ENCODE peak calls at places on chromosomes 1 and 21, in ten cellular contexts. M is fibroblast of mammary gland; Z is IMR-90; W is uterus; D is CD4-positive, alpha-beta memory T cell; Q is K562; U is lower lobe of right lung; G is cardiac muscle cell; O is keratinocyte; J is adipocyte. A is an unnamed sample.

GRCh38 chr1:217244946-217245345 is 385.9 kb downstream of the GPATCH2 start:
- DNase-seq in U (no peak), Z (no peak), W (no peak), G (peak), M (peak), Q (no peak), O (no peak), D (no peak), J (no peak), A (no peak)

GRCh38 chr1:29029652-29030051 is 94.1 kb downstream of the TMEM200B start:
- DNase-seq in G (no peak), Z (no peak), M (no peak), O (no peak), D (no peak), W (no peak), J (no peak), Q (no peak), U (no peak), A (no peak)

GRCh38 chr1:28966617-28967016 is 52.2 kb downstream of the EPB41 start:
- DNase-seq in U (no peak), O (no peak), Z (no peak), J (no peak), D (no peak), M (no peak), G (no peak), W (no peak), Q (no peak), A (no peak)

GRCh38 chr1:111837398-111837797 is 81.7 kb downstream of the DDX20 start:
- DNase-seq in Q (no peak), W (no peak), G (no peak), U (no peak), J (no peak), D (no peak), Z (no peak), M (no peak), O (no peak), A (no peak)

GRCh38 chr1:221910222-221910621 is 168.3 kb upstream of the DUSP10 start:
- DNase-seq in Z (no peak), U (no peak), M (no peak), O (no peak), J (peak), W (no peak), D (no peak), Q (no peak), G (no peak), A (no peak)

GRCh38 chr1:185853739-185854138 is 119.5 kb downstream of the HMCN1 start:
- DNase-seq in U (no peak), J (peak), Q (no peak), W (no peak), M (peak), G (peak), O (no peak), D (no peak), Z (peak), A (peak)

GRCh38 chr1:204556458-204557052 is 40.3 kb downstream of the MDM4 start:
- DNase-seq in M (no peak), O (no peak), W (no peak), D (no peak), J (no peak), G (no peak), Q (no peak), Z (peak), U (no peak), A (no peak)

GRCh38 chr1:37717631-37718030 is 25.3 kb downstream of the CDCA8 start:
- DNase-seq in W (no peak), Q (no peak), G (no peak), J (no peak), U (no peak), O (no peak), Z (no peak), M (no peak), D (no peak), A (no peak)

GRCh38 chr1:164602142-164602429 is 43.1 kb downstream of the PBX1 start:
- DNase-seq in G (no peak), J (no peak), O (no peak), D (no peak), Z (no peak), U (peak), M (no peak), W (no peak), Q (no peak), A (no peak)

GRCh38 chr1:214026985-214027384 is 39.2 kb downstream of the PROX1 start:
- DNase-seq in O (no peak), Z (no peak), W (no peak), J (no peak), U (no peak), G (no peak), M (no peak), Q (no peak), D (no peak), A (no peak)

GRCh38 chr21:45467221-45467779 is 62.3 kb downstream of the COL18A1 start:
- DNase-seq in U (no peak), W (no peak), J (no peak), Z (no peak), G (no peak), D (no peak), Q (no peak), M (no peak), O (no peak), A (no peak)

GRCh38 chr1:201903135-201903534 is 14.4 kb downstream of the SHISA4 start:
- DNase-seq in O (no peak), Q (no peak), D (no peak), G (peak), M (peak), Z (peak), J (peak), W (peak), U (no peak), A (no peak)

GRCh38 chr1:93715529-93716126 is 34.0 kb upstream of the BCAR3 start:
- DNase-seq in D (no peak), G (no peak), O (no peak), J (no peak), U (no peak), Q (no peak), Z (peak), M (no peak), W (no peak), A (no peak)

GRCh38 chr1:86227026-86227425 is 70.5 kb upstream of the COL24A1 start:
- DNase-seq in W (no peak), G (peak), U (no peak), O (no peak), M (no peak), Z (no peak), D (no peak), Q (no peak), J (no peak), A (no peak)

GRCh38 chr1:152566681-152567080 is at the start of gene LCE3E:
- DNase-seq in O (peak), D (no peak), W (no peak), J (no peak), M (no peak), G (no peak), U (no peak), Z (no peak), Q (no peak), A (no peak)

GRCh38 chr1:200179126-200179780 is 151.7 kb downstream of the NR5A2 start:
- DNase-seq in J (peak), M (peak), O (no peak), Q (no peak), G (no peak), W (no peak), U (no peak), D (no peak), Z (peak), A (peak)

GRCh38 chr1:66623812-66624211 is 89.9 kb downstream of the SGIP1 start:
- DNase-seq in M (peak), W (no peak), U (no peak), J (peak), Q (no peak), D (no peak), O (no peak), G (peak), Z (peak), A (peak)

GRCh38 chr1:12637693-12638092 is 6.2 kb upstream of the AADACL4 start:
- DNase-seq in G (no peak), J (no peak), U (peak), W (no peak), O (no peak), Z (no peak), M (no peak), D (no peak), Q (no peak), A (no peak)

GRCh38 chr1:234683856-234684632 is 74.1 kb upstream of the IRF2BP2 start:
- DNase-seq in M (peak), D (no peak), W (peak), Z (peak), O (no peak), G (peak), Q (no peak), J (peak), U (peak), A (peak)

GRCh38 chr1:177209357-177209756 is 38.6 kb downstream of the BRINP2 start:
- DNase-seq in G (peak), O (peak), U (peak), Q (no peak), D (no peak), M (peak), J (peak), W (peak), Z (peak), A (peak)

GRCh38 chr1:175002910-175003517 is 3.3 kb downstream of the CACYBP start:
- DNase-seq in J (no peak), G (no peak), Q (no peak), O (no peak), M (peak), U (no peak), W (no peak), D (no peak), Z (no peak), A (no peak)

GRCh38 chr1:228162286-228163003 is 3.2 kb upstream of the IBA57 start:
- DNase-seq in U (peak), O (no peak), M (no peak), D (peak), Q (peak), G (peak), W (peak), J (no peak), Z (no peak), A (no peak)

GRCh38 chr1:245685111-245685810 is 530.5 kb downstream of the KIF26B start:
- DNase-seq in Q (no peak), U (no peak), W (no peak), G (no peak), O (no peak), M (no peak), Z (no peak), J (no peak), D (no peak), A (no peak)

DNA sequence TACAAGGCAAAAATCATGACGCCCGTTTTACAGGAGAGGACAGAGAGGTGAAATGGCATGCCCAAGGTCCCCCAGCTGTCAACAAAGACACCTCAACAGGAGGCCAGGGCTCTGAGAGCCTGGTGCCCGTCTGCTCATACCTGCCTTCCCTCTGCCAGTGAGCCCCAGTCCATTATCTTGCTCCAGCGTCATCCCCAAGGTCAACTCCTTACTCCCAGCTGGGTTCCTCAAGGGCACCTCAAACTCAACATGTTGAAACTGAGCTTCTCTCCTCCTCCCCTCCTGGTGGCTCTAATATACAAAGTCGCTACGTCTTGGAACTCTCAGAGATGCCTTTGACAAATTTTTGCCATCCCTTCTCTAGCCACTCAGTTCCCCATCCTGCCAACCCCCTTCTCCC is 3.2 kb downstream of the PBXIP1 start:
- DNase-seq in O (no peak), J (no peak), G (no peak), Q (no peak), M (no peak), W (no peak), Z (no peak), D (peak), U (no peak), A (no peak)
- H3K4me3 ChIP-seq in O (no peak), J (no peak), G (no peak), Q (no peak), M (no peak), W (no peak), Z (no peak), D (peak), U (no peak), A (no peak)

DNA sequence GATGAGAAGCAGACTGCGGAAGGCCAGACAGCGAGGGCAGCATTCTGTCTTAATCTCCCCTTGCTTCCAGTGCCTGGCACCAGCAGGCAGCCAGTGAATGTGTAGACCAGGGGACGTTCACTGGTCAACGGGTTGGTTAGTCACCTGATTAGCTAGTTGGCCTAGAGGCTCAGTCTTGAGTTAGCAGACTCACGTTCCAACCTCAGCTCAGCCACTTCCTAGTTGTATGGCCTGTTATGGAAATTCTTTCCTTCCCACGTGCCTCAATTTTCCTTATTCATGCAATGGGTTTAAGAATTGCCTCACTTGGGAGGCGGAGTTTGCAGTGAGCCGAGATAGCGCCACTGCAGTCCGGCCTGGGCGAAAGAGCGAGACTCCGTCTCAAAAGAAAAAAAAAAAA is 249.6 kb upstream of the TMEM51 start:
- DNase-seq in O (no peak), W (no peak), G (no peak), M (no peak), Q (no peak), Z (no peak), U (no peak), J (no peak), D (no peak), A (no peak)
- H3K4me3 ChIP-seq in O (no peak), W (no peak), G (no peak), M (no peak), Q (no peak), Z (no peak), U (no peak), J (no peak), D (no peak), A (no peak)

GRCh38 chr1:2408456-2408855 is 3.9 kb downstream of the PEX10 start:
- DNase-seq in G (no peak), D (peak), U (no peak), W (no peak), Q (no peak), M (no peak), J (no peak), Z (no peak), O (no peak), A (no peak)
- H3K4me3 ChIP-seq in G (no peak), D (no peak), U (no peak), W (no peak), Q (no peak), M (no peak), J (no peak), Z (no peak), O (no peak), A (no peak)

GRCh38 chr1:212946872-212947271 is 3.5 kb upstream of the VASH2 start:
- DNase-seq in U (no peak), G (no peak), Q (no peak), M (no peak), W (no peak), D (no peak), J (no peak), O (no peak), Z (no peak), A (no peak)
- H3K4me3 ChIP-seq in U (no peak), G (no peak), Q (no peak), M (no peak), W (no peak), D (no peak), J (no peak), O (no peak), Z (no peak), A (no peak)